ENCODE peak calls at places on chromosome 9, in seven cellular contexts. M is prostate gland, H is fibroblast of the aortic adventitia, I is spleen, W is AG10803, T is SK-N-SH, U is K562. K is an unnamed sample.

GRCh38 chr9:137138701-137139467 is at the start of gene GRIN1:
- DNase-seq in I (no peak), W (peak), M (no peak), U (peak), H (peak), T (peak), K (no peak)

GRCh38 chr9:35696520-35697215 is 6.9 kb upstream of the TPM2 start:
- DNase-seq in U (peak), H (peak), M (peak), I (peak), W (no peak), T (peak), K (no peak)

GRCh38 chr9:133238272-133238850 is 29.3 kb upstream of the OBP2B start:
- DNase-seq in T (peak), I (peak), U (peak), W (peak), H (no peak), M (no peak), K (no peak)

GRCh38 chr9:78121488-78121887 is 89.9 kb upstream of the GNAQ start:
- DNase-seq in I (peak), W (peak), U (peak), T (peak), H (peak), M (peak), K (peak)

GRCh38 chr9:16679327-16679821 is 191.1 kb downstream of the BNC2 start:
- DNase-seq in T (peak), I (no peak), H (no peak), M (no peak), U (no peak), W (peak), K (no peak)

GRCh38 chr9:129174724-129175514 is 3.1 kb downstream of the IER5L start:
- DNase-seq in U (peak), H (peak), T (peak), M (peak), W (peak), I (peak), K (peak)

GRCh38 chr9:4235951-4236804 is 63.7 kb downstream of the GLIS3 start:
- DNase-seq in T (no peak), U (no peak), H (peak), M (peak), W (peak), I (no peak), K (peak)

GRCh38 chr9:127262621-127263020 is 2.0 kb upstream of the GARNL3 start:
- DNase-seq in U (no peak), T (no peak), W (no peak), H (no peak), M (no peak), I (no peak), K (no peak)

GRCh38 chr9:83996126-83996525 is 15.5 kb downstream of the RMI1 start:
- DNase-seq in H (no peak), U (peak), T (no peak), M (no peak), I (no peak), W (no peak), K (no peak)

GRCh38 chr9:99666571-99666970 is 155.1 kb upstream of the NR4A3 start:
- DNase-seq in U (no peak), I (no peak), M (no peak), T (peak), W (no peak), H (no peak), K (no peak)

GRCh38 chr9:116959775-116960174 is 272.7 kb downstream of the TRIM32 start:
- DNase-seq in M (no peak), U (no peak), H (no peak), W (peak), T (peak), I (no peak), K (no peak)

GRCh38 chr9:129285979-129286772 is 108.1 kb upstream of the IER5L start:
- DNase-seq in M (no peak), U (no peak), T (no peak), W (no peak), H (no peak), I (peak), K (no peak)

GRCh38 chr9:23117621-23118020 is 671.0 kb downstream of the DMRTA1 start:
- DNase-seq in H (peak), T (no peak), U (no peak), W (peak), I (no peak), M (no peak), K (no peak)

GRCh38 chr9:20815923-20816703 is 132.1 kb downstream of the FOCAD start:
- DNase-seq in U (no peak), I (no peak), W (no peak), H (no peak), T (no peak), M (no peak), K (no peak)

GRCh38 chr9:135163023-135163780 is 75.7 kb downstream of the OLFM1 start:
- DNase-seq in M (no peak), U (no peak), T (no peak), H (no peak), W (no peak), I (no peak), K (no peak)

GRCh38 chr9:92010705-92011536 is 60.9 kb upstream of the ROR2 start:
- DNase-seq in W (peak), I (no peak), T (no peak), M (no peak), H (no peak), U (no peak), K (no peak)

GRCh38 chr9:95246547-95246946 is 71.0 kb downstream of the FANCC start:
- DNase-seq in W (no peak), U (no peak), I (no peak), T (no peak), M (no peak), H (no peak), K (no peak)

GRCh38 chr9:91071185-91071990 is 269.8 kb downstream of the SYK start:
- DNase-seq in H (peak), W (peak), T (no peak), I (no peak), U (no peak), M (no peak), K (peak)

GRCh38 chr9:23851024-23851629 is 25.1 kb upstream of the ELAVL2 start:
- DNase-seq in M (no peak), T (peak), U (no peak), I (peak), W (no peak), H (no peak), K (no peak)

GRCh38 chr9:37407468-37407867 is 15.0 kb upstream of the GRHPR start:
- DNase-seq in T (no peak), I (no peak), U (no peak), M (no peak), W (no peak), H (no peak), K (no peak)

GRCh38 chr9:38017885-38018186 is 51.2 kb downstream of the SHB start:
- DNase-seq in I (no peak), H (no peak), M (no peak), W (no peak), T (no peak), U (no peak), K (no peak)

GRCh38 chr9:116550728-116551436 is 136.2 kb upstream of the TRIM32 start:
- DNase-seq in H (peak), M (no peak), T (no peak), I (no peak), U (no peak), W (peak), K (no peak)

GRCh38 chr9:102497709-102498108 is 497.4 kb upstream of the CYLC2 start:
- DNase-seq in T (no peak), U (no peak), M (no peak), W (no peak), H (no peak), I (no peak), K (no peak)

GRCh38 chr9:118104385-118104784 is 400.2 kb downstream of the TLR4 start:
- DNase-seq in T (no peak), H (no peak), U (no peak), I (no peak), M (no peak), W (no peak), K (no peak)

GRCh38 chr9:26346942-26347477 is 545.6 kb downstream of the CAAP1 start:
- DNase-seq in T (no peak), U (no peak), I (no peak), M (no peak), W (no peak), H (no peak), K (no peak)

GRCh38 chr9:15403155-15403554 is 19.5 kb upstream of the SNAPC3 start:
- DNase-seq in W (no peak), U (peak), H (no peak), I (no peak), T (peak), M (no peak), K (no peak)

GRCh38 chr9:93177676-93178075 is 6.3 kb upstream of the WNK2 start:
- DNase-seq in I (no peak), H (no peak), T (peak), M (no peak), U (no peak), W (no peak), K (no peak)

GRCh38 chr9:137435980-137436760 is 5.0 kb downstream of the ENTPD8 start:
- DNase-seq in I (peak), W (peak), M (peak), U (peak), T (peak), H (peak), K (peak)

GRCh38 chr9:35689601-35690446 is at the start of gene TPM2:
- DNase-seq in W (peak), I (no peak), U (peak), M (peak), H (peak), T (peak), K (no peak)

DNA sequence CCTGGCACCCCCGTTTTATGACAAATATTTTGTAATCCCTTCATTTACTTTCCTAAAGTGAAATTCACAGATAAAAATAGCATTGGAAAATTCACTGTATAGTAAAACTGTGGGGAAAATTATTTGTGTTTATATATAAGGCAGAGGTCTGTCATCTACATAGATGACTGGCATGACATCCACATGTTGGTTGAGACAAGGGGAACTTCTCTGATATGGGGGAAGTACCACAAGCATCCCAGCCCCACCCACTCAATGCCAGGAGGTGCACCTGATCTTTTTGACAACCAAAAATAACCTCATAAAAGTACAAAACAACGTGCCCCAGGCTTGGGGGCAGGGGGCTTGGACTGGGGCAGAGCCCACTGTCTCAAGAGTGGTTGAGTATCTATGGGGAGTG is 6.3 kb upstream of the TDRD7 start:
- DNase-seq in M (no peak), W (no peak), T (no peak), U (no peak), I (no peak), H (no peak), K (no peak)
- H3K4me3 ChIP-seq in M (no peak), W (no peak), T (no peak), U (no peak), I (no peak), H (no peak), K (no peak)

GRCh38 chr9:104091708-104092107 is 2.4 kb upstream of the SMC2 start:
- DNase-seq in M (no peak), H (peak), U (no peak), I (no peak), T (no peak), W (no peak), K (no peak)
- TF ChIP-seq CTCF in M (no peak), H (no peak), U (peak), I (peak), T (peak), W (no peak), K (no peak)

GRCh38 chr9:12776775-12777055 is 1.9 kb downstream of the LURAP1L start:
- DNase-seq in U (no peak), M (no peak), H (peak), I (no peak), W (peak), T (no peak), K (no peak)
- H3K4me3 ChIP-seq in U (no peak), M (peak), H (peak), I (peak), W (peak), T (peak), K (peak)

GRCh38 chr9:80503692-80504400 is 932.1 kb downstream of the TLE4 start:
- DNase-seq in T (no peak), H (no peak), W (no peak), M (no peak), I (no peak), U (no peak), K (no peak)

GRCh38 chr9:80496901-80497565 is 925.3 kb downstream of the TLE4 start:
- DNase-seq in W (no peak), I (no peak), U (no peak), M (no peak), T (no peak), H (no peak), K (no peak)

GRCh38 chr9:80500300-80500699 is 928.5 kb downstream of the TLE4 start:
- DNase-seq in M (no peak), T (no peak), H (no peak), W (no peak), I (no peak), U (no peak), K (no peak)

GRCh38 chr9:80501635-80502034 is 929.9 kb downstream of the TLE4 start:
- DNase-seq in H (no peak), W (no peak), I (no peak), M (no peak), T (no peak), U (no peak), K (no peak)

GRCh38 chr9:80498165-80498564 is 926.4 kb downstream of the TLE4 start:
- DNase-seq in T (no peak), M (no peak), I (no peak), H (no peak), W (no peak), U (no peak), K (no peak)
- TF ChIP-seq CTCF in T (no peak), M (no peak), I (no peak), H (no peak), W (no peak), U (no peak), K (no peak)

GRCh38 chr9:8806150-8806549 is 1006.6 kb upstream of the DMAC1 start:
- DNase-seq in T (no peak), W (no peak), M (no peak), H (no peak), U (no peak), I (no peak), K (no peak)
- H3K4me3 ChIP-seq in T (no peak), W (no peak), M (no peak), H (no peak), U (no peak), I (no peak), K (no peak)

DNA sequence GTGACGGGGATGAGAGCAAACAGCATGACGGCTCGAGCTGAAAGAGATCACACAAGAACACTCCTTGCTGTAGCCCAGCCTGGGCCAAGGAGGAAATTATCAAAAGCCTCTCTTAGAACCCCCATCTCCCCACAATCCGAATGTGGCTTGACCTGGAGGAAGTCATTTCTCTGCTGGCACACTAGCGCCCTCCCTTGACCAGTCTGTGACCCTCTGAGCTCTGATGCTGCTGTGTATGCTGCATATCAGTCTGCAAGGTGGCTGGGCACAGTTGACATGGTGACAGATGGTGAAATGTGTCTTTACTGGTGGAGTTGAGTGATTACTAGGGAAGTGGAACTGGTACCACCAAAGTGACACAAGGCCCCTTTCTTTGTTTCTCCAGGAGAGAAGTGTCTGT is 3.3 kb downstream of the SLC46A2 start:
- DNase-seq in T (no peak), U (peak), H (no peak), W (no peak), M (no peak), I (no peak), K (no peak)
- TF ChIP-seq CTCF in T (peak), U (peak), H (no peak), W (no peak), M (no peak), I (peak), K (no peak)

GRCh38 chr9:34591911-34592866 is 2.7 kb upstream of the CNTFR start:
- DNase-seq in T (no peak), H (no peak), W (no peak), M (no peak), U (no peak), I (no peak), K (no peak)
- H3K4me3 ChIP-seq in T (peak), H (no peak), W (no peak), M (no peak), U (no peak), I (no peak), K (no peak)

DNA sequence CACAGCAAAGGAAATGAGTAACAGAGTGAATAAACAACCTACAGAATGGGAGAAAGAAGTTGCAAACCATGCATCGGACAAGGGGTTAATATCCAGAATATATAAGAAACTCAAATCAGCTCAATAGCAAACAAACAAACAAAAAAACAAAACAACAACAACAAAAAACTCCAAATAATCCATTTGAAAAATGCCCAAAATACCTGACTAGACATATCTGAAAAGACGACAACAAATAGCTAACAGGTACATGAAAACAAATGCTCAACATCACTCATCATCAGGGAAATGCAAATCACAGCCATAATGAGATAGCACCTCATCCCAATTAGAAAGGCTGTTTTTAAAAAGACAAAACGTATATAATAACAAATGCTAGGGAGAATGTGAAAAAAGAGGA is 111.2 kb downstream of the TRPM3 start:
- DNase-seq in M (no peak), U (no peak), T (no peak), W (no peak), I (no peak), H (no peak), K (no peak)
- TF ChIP-seq CTCF in M (no peak), U (no peak), T (no peak), W (no peak), I (no peak), H (no peak), K (no peak)

DNA sequence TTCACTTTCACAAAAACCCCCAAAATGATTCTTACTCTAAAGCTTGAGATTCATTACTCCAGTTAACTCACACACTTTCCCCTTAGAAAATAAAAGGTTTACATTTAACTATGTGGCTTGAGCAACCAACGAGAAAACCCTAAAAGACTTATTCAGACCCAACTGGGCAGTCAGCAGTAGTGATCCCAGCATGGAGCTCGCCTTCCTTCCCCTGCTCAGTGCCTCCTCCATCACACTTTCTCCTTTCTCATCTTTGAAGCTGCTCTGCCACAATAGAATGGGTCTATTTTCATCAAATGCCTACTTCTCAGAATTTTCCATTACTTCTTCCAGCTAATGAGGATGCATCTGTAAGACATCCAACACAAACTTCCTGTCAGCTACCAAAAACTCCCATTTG is 29.1 kb downstream of the RORB start:
- DNase-seq in M (no peak), I (no peak), U (no peak), T (no peak), W (no peak), H (no peak), K (no peak)
- H3K4me3 ChIP-seq in M (no peak), I (no peak), U (no peak), T (no peak), W (no peak), H (no peak), K (no peak)

K was measured in AG09309.